ENCODE peak calls at places on chromosome 15, in nine cellular contexts. Y is GM12864, O is GM23338, R is choroid plexus epithelial cell, C is heart right ventricle, B is stomach, S is PC-3, V is MM.1S, T is AG10803. L is an unnamed sample.

GRCh38 chr15:50487287-50487686 is 59.2 kb downstream of the USP50 start:
- DNase-seq in V (no peak), Y (peak), B (no peak), T (no peak), R (no peak), C (no peak), O (no peak), S (no peak), L (no peak)

GRCh38 chr15:25740438-25741252 is 122.5 kb downstream of the ATP10A start:
- DNase-seq in S (no peak), C (no peak), T (no peak), R (no peak), V (no peak), Y (no peak), O (no peak), B (no peak), L (no peak)

GRCh38 chr15:62392411-62392810 is 227.3 kb upstream of the C2CD4B start:
- DNase-seq in B (no peak), Y (no peak), V (peak), O (peak), T (peak), S (no peak), R (peak), C (peak), L (peak)

GRCh38 chr15:65310431-65311137 is 6.1 kb downstream of the RNU5B-1 start:
- DNase-seq in C (no peak), Y (no peak), O (no peak), B (no peak), T (peak), R (peak), S (no peak), V (no peak), L (peak)

GRCh38 chr15:53522878-53523455 is 236.5 kb downstream of the WDR72 start:
- DNase-seq in T (no peak), S (peak), B (no peak), C (peak), V (no peak), Y (no peak), R (no peak), O (no peak), L (no peak)

GRCh38 chr15:49877871-49878511 is 241.0 kb downstream of the ATP8B4 start:
- DNase-seq in C (no peak), B (no peak), R (peak), O (no peak), V (no peak), S (no peak), Y (no peak), T (peak), L (peak)

GRCh38 chr15:52153900-52154895 is 37.0 kb downstream of the GNB5 start:
- DNase-seq in B (no peak), R (no peak), O (no peak), S (no peak), Y (no peak), V (no peak), C (no peak), T (no peak), L (no peak)

GRCh38 chr15:44298878-44299277 is 10.4 kb downstream of the GOLM2 start:
- DNase-seq in B (no peak), Y (no peak), T (no peak), V (no peak), S (peak), C (no peak), R (no peak), O (peak), L (peak)

GRCh38 chr15:66711260-66711659 is 9.2 kb downstream of the SMAD6 start:
- DNase-seq in C (no peak), R (no peak), S (no peak), B (no peak), T (no peak), O (no peak), V (no peak), Y (no peak), L (no peak)

GRCh38 chr15:69468241-69469121 is 15.9 kb downstream of the RPLP1 start:
- DNase-seq in Y (no peak), R (peak), S (peak), B (peak), V (no peak), T (no peak), O (no peak), C (no peak), L (peak)

GRCh38 chr15:68503791-68504720 is 72.1 kb upstream of the ITGA11 start:
- DNase-seq in O (no peak), R (peak), T (peak), C (no peak), Y (no peak), B (no peak), S (no peak), V (no peak), L (peak)

GRCh38 chr15:62958528-62958927 is 84.0 kb upstream of the TPM1 start:
- DNase-seq in R (no peak), T (peak), O (no peak), S (peak), C (peak), B (peak), Y (no peak), V (no peak), L (no peak)

GRCh38 chr15:32994810-32995424 is 199.6 kb downstream of the FMN1 start:
- DNase-seq in V (peak), Y (no peak), C (no peak), S (peak), O (peak), B (no peak), R (peak), T (peak), L (peak)

GRCh38 chr15:44194397-44195150 is 497 bp downstream of the FRMD5 start:
- DNase-seq in T (peak), S (peak), O (no peak), C (peak), V (peak), R (peak), Y (no peak), B (peak), L (peak)

GRCh38 chr15:89119489-89120478 is 31.5 kb downstream of the ABHD2 start:
- DNase-seq in S (peak), V (no peak), Y (no peak), R (peak), T (peak), B (no peak), O (no peak), C (no peak), L (peak)

GRCh38 chr15:52183562-52184173 is 7.5 kb downstream of the GNB5 start:
- DNase-seq in S (peak), V (peak), Y (no peak), O (peak), T (peak), B (peak), R (peak), C (no peak), L (peak)

GRCh38 chr15:52256366-52256765 is 39.2 kb downstream of the MYO5C start:
- DNase-seq in T (peak), R (peak), S (peak), O (peak), Y (peak), V (peak), C (peak), B (peak), L (peak)

GRCh38 chr15:25811481-25811906 is 51.6 kb downstream of the ATP10A start:
- DNase-seq in Y (peak), T (no peak), R (no peak), C (no peak), O (no peak), B (no peak), V (peak), S (no peak), L (no peak)

GRCh38 chr15:101528108-101528916 is 38.8 kb upstream of the PCSK6 start:
- DNase-seq in V (no peak), Y (no peak), R (peak), T (peak), B (peak), O (no peak), C (peak), S (no peak), L (no peak)

GRCh38 chr15:63474810-63475316 is 29.5 kb upstream of the USP3 start:
- DNase-seq in T (no peak), B (peak), R (no peak), O (no peak), V (peak), C (no peak), Y (peak), S (peak), L (peak)

GRCh38 chr15:65766422-65767263 is 25.4 kb downstream of the DENND4A start:
- DNase-seq in T (no peak), C (no peak), B (no peak), V (no peak), R (peak), S (peak), Y (no peak), O (no peak), L (peak)

GRCh38 chr15:95291878-95292472 is 1038.5 kb upstream of the NR2F2 start:
- DNase-seq in C (no peak), V (peak), O (peak), S (peak), R (peak), Y (no peak), T (peak), B (no peak), L (peak)

GRCh38 chr15:74817370-74817737 is 4.7 kb downstream of the LMAN1L start:
- DNase-seq in Y (no peak), C (peak), B (no peak), V (no peak), R (peak), O (no peak), S (peak), T (peak), L (no peak)

GRCh38 chr15:85403745-85404144 is 23.3 kb downstream of the AKAP13 start:
- DNase-seq in Y (no peak), B (no peak), V (no peak), R (peak), O (peak), S (no peak), C (no peak), T (peak), L (peak)

GRCh38 chr15:56927816-56928215 is 9.4 kb downstream of the TCF12 start:
- DNase-seq in B (no peak), Y (no peak), C (no peak), V (no peak), R (peak), O (peak), S (no peak), T (peak), L (no peak)

GRCh38 chr15:74291101-74292071 is 55.3 kb downstream of the CCDC33 start:
- DNase-seq in O (peak), B (peak), R (peak), C (peak), Y (no peak), T (peak), S (peak), V (peak), L (peak)

GRCh38 chr15:73951591-73951990 is 25.3 kb downstream of the LOXL1 start:
- DNase-seq in O (peak), V (no peak), C (no peak), B (no peak), T (no peak), Y (no peak), S (no peak), R (no peak), L (no peak)

GRCh38 chr15:66356069-66356358 is 471 bp downstream of the TIPIN start:
- DNase-seq in V (peak), Y (no peak), O (no peak), B (no peak), T (no peak), C (no peak), R (no peak), S (no peak), L (no peak)

GRCh38 chr15:45084163-45084562 is 29.8 kb downstream of the DUOX2 start:
- DNase-seq in O (no peak), Y (no peak), R (no peak), T (no peak), B (peak), V (no peak), C (no peak), S (no peak), L (no peak)

GRCh38 chr15:60918234-60918964 is 310.7 kb downstream of the RORA start:
- DNase-seq in V (no peak), R (no peak), T (no peak), C (no peak), Y (no peak), S (peak), O (no peak), B (peak), L (no peak)

GRCh38 chr15:36370735-36371115 is 208.7 kb upstream of the CDIN1 start:
- DNase-seq in S (peak), T (peak), Y (no peak), R (peak), C (no peak), V (no peak), O (no peak), B (no peak), L (peak)

GRCh38 chr15:35958936-35959335 is 413.0 kb upstream of the DPH6 start:
- DNase-seq in R (no peak), C (no peak), T (peak), O (no peak), Y (no peak), S (no peak), B (no peak), V (no peak), L (peak)

DNA sequence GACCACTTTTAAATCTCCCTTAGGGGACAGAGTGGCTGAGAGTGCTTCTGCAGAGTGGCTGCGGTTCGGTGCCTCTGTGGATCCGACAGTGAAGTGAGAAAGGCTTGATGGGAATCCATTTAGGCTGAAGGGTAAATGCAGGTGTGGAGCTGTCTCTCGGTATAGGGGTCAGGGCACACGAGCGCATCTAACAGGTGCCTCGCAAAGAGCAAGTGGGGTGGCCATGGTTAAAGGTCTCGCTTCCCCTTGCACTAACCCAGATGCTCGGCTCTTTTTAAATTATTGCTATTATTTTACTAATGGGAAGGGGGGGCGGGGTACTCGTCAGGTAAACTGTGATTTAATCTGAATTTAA is 598 bp upstream of the GJD2 start:
- DNase-seq in C (no peak), B (no peak), V (no peak), T (no peak), O (no peak), Y (no peak), S (no peak), R (no peak), L (no peak)
- H3K4me3 ChIP-seq in C (peak), B (peak), V (no peak), T (no peak), O (peak), Y (no peak), S (no peak), R (no peak), L (no peak)

DNA sequence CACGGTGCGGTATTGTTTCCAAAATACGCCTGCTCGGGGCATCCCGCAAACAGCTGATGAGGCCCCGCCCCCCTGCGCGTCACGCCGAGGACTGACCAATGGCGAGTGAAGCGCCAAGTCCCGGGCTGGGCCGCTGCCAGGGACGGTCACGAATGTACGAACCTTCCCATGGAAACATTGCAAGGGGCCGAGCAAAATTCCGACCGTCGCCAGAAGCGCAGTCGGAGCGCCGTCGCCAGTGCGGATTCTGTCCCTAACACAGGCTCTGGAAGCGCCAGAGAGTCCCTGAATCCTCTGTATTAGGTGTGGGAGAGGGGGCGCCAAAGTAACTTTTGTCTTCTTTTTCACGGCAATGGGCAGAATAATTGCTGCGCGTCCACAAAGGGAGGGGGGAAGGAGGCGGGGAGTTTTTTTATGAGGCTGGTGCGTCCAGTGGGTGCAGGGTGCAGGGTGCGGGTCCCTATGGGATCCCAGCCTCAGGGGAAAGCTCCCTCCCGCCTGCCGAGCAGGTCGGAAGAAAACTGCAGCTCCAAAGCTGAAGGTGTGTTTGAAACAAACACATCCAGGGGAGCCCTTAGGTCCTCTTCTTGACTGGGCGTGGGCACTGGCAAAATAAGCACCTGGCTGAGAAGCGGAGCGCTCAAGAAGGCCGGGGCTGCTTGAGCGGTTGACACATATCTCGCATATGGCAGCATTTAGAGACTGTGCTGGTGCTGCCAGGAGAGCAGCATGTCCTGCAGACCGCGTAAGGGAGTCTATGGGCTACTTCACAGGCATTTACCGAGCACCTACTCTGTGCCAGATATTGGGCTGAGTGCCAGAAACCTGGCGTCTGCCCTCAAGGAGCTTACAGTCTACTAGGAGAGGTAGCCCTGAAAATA is at the start of gene BMF:
- DNase-seq in C (peak), R (peak), S (peak), V (peak), B (peak), O (peak), T (peak), Y (peak), L (peak)
- TF ChIP-seq CTCF in C (peak), R (peak), S (peak), V (peak), B (no peak), O (peak), T (peak), Y (peak), L (no peak)

DNA sequence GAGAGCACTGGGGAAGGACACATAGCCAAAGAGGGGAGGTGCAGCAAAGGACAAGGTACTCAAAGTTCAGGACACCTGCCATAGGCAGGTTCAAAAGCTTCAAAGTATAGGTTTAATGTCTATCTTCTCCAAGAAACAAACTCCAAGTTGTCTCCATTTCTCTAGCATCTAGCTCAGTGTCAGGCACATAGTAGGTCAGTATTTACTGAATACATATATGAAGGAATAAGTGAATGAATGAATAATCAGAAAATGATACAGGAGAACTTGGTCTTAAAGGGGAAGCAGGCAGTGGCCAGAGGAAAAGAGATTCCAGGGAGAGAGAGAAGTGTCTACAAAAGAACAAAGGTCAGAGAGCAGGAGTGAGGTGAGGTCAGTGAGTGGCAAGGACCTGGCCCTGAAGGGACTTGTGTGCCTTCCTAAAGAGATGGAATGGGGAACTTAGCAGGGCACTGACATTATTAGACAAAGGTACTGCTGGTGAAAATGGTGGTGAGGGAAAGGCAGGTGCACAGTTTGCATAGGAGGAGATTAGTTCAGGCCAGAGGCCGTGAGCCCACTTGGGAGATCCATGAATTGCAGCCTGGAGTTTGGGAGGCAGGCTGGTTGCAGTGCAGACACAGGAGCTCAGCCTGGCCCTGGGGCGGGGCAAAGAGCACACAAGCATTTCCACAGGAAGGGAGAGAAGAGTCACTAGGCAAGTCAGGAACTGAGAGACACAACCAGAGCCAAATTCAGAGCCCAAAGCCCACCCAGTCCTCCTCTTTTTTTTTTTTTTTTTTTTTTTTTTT is 21.4 kb downstream of the TBC1D2B start:
- DNase-seq in C (peak), R (no peak), Y (no peak), V (no peak), O (no peak), B (no peak), S (peak), T (no peak), L (peak)
- H3K4me3 ChIP-seq in C (no peak), R (no peak), Y (no peak), V (no peak), O (no peak), B (no peak), S (no peak), T (no peak), L (no peak)

GRCh38 chr15:58438956-58439355 is 7.2 kb downstream of the LIPC start:
- DNase-seq in B (no peak), Y (no peak), R (peak), S (peak), V (no peak), O (peak), C (no peak), T (peak), L (peak)
- TF ChIP-seq CTCF in B (no peak), Y (peak), R (peak), S (peak), V (peak), O (peak), C (peak), T (peak), L (no peak)

DNA sequence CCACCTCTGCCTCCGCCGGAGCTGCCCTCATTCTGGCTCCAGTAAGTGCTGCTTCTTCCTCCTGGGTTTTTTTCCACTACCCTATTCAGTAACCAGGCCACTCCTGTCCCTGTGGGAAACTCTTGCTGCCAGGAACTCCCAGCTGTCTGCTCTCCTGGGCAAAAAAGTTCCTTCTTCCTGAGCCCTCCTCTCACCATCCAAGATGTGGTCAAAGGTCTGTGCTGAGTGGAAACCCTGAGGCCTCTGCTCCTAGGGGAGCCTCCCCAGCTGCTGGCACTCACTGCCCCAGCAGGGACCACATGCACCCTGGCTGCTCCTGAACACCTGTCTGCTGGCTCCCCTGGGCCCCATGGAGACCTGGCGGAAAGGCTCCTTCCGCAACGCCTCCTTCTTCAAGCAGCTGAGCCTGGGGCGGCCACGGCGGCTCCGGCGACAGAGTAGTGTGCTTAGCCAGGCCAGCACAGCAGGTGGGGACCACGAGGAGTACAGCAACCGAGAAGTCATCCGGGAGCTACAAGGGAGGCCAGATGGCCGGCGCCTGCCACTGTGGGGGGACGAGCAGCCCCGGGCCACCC is 454 bp downstream of the C15orf62 start:
- DNase-seq in C (no peak), R (peak), Y (no peak), S (no peak), O (no peak), V (no peak), B (peak), T (no peak), L (no peak)
- H3K4me3 ChIP-seq in C (no peak), R (no peak), Y (no peak), S (peak), O (no peak), V (no peak), B (no peak), T (no peak), L (no peak)

GRCh38 chr15:98581715-98582114 is 66.6 kb upstream of the IGF1R start:
- DNase-seq in Y (no peak), S (peak), T (no peak), C (no peak), R (no peak), V (no peak), O (peak), B (no peak), L (no peak)
- TF ChIP-seq CTCF in Y (no peak), S (peak), T (no peak), C (no peak), R (no peak), V (no peak), O (peak), B (no peak), L (no peak)

GRCh38 chr15:48389701-48390143 is 58.5 kb downstream of the DUT start:
- DNase-seq in O (no peak), S (peak), C (no peak), T (peak), Y (no peak), R (peak), V (no peak), B (no peak), L (peak)
- H3K4me3 ChIP-seq in O (no peak), S (no peak), C (no peak), T (no peak), Y (no peak), R (no peak), V (no peak), B (no peak), L (no peak)